ENCODE peak calls at places on chromosomes 13 and 19, in four cellular contexts. H is NCI-H187, T is T follicular helper cell, W is NCI-H2081 treated with DMSO at 0.1 percent for 48 hours. N is an unnamed sample.

GRCh38 chr13:81565849-81566248 is 1224.9 kb upstream of the SPRY2 start:
- DNase-seq in H (no peak), T (no peak), W (no peak), N (no peak)

GRCh38 chr19:42683917-42684513 is 56.3 kb downstream of the PSG3 start:
- DNase-seq in H (no peak), T (no peak), W (no peak), N (no peak)

GRCh38 chr19:3366761-3367571 is 583 bp downstream of the NFIC start:
- DNase-seq in H (no peak), T (no peak), W (no peak), N (no peak)

GRCh38 chr19:46717034-46717715 is at the start of gene PRKD2:
- DNase-seq in H (peak), T (peak), W (no peak), N (peak)

GRCh38 chr13:46648166-46648607 is 95.2 kb downstream of the LRCH1 start:
- DNase-seq in H (peak), T (no peak), W (no peak), N (no peak)

GRCh38 chr13:52652980-52653303 is 306 bp downstream of the SUGT1 start:
- DNase-seq in H (no peak), T (peak), W (no peak), N (no peak)

GRCh38 chr13:113995051-113995601 is 21.2 kb upstream of the C13orf46 start:
- DNase-seq in H (no peak), T (no peak), W (no peak), N (no peak)

GRCh38 chr19:30630289-30631034 is 258.3 kb downstream of the ZNF536 start:
- DNase-seq in H (no peak), T (no peak), W (no peak), N (no peak)

GRCh38 chr13:23851106-23851505 is 38.1 kb downstream of the MIPEP start:
- DNase-seq in H (no peak), T (no peak), W (no peak), N (no peak)

GRCh38 chr13:27148900-27149299 is 22.7 kb downstream of the USP12 start:
- DNase-seq in H (no peak), T (no peak), W (no peak), N (no peak)

GRCh38 chr19:18897108-18898029 is 1.4 kb upstream of the CERS1 start:
- DNase-seq in H (no peak), T (no peak), W (no peak), N (no peak)

GRCh38 chr13:41813426-41813825 is 147.5 kb downstream of the VWA8 start:
- DNase-seq in H (no peak), T (no peak), W (no peak), N (no peak)

GRCh38 chr13:113816925-113817859 is 46.7 kb downstream of the GAS6 start:
- DNase-seq in H (peak), T (peak), W (peak), N (peak)

GRCh38 chr13:113514844-113515243 is 24.3 kb upstream of the DCUN1D2 start:
- DNase-seq in H (no peak), T (no peak), W (no peak), N (no peak)

GRCh38 chr13:111225810-111226546 is 94.5 kb upstream of the TEX29 start:
- DNase-seq in H (no peak), T (no peak), W (no peak), N (no peak)

GRCh38 chr19:30344446-30345425 is 27.4 kb upstream of the ZNF536 start:
- DNase-seq in H (no peak), T (no peak), W (no peak), N (peak)

GRCh38 chr19:48556163-48556562 is 4.2 kb downstream of the SULT2B1 start:
- DNase-seq in H (no peak), T (no peak), W (no peak), N (no peak)

GRCh38 chr13:44063881-44064280 is 184.2 kb downstream of the LACC1 start:
- DNase-seq in H (no peak), T (no peak), W (no peak), N (no peak)

GRCh38 chr19:46859637-46860124 is 1.1 kb upstream of the ARHGAP35 start:
- DNase-seq in H (peak), T (no peak), W (no peak), N (no peak)

GRCh38 chr19:17206736-17207581 is 8.2 kb upstream of the USE1 start:
- DNase-seq in H (no peak), T (no peak), W (no peak), N (no peak)

GRCh38 chr13:27481766-27482165 is 31.4 kb upstream of the MTIF3 start:
- DNase-seq in H (no peak), T (peak), W (no peak), N (no peak)

GRCh38 chr13:31824705-31825512 is 85.6 kb downstream of the RXFP2 start:
- DNase-seq in H (no peak), T (no peak), W (no peak), N (no peak)

GRCh38 chr13:102854675-102855074 is 8.8 kb downstream of the ERCC5 start:
- DNase-seq in H (no peak), T (no peak), W (no peak), N (no peak)

GRCh38 chr13:51519839-51520238 is 64.4 kb upstream of the WDFY2 start:
- DNase-seq in H (no peak), T (no peak), W (no peak), N (no peak)

GRCh38 chr13:80157261-80157942 is 183.5 kb downstream of the SPRY2 start:
- DNase-seq in H (no peak), T (no peak), W (no peak), N (no peak)

GRCh38 chr19:44753932-44754742 is 5.6 kb downstream of the BCL3 start:
- DNase-seq in H (no peak), T (no peak), W (no peak), N (no peak)

GRCh38 chr19:20612711-20613316 is 47.2 kb upstream of the ZNF737 start:
- DNase-seq in H (no peak), T (no peak), W (no peak), N (no peak)

GRCh38 chr13:60851378-60851777 is 454.4 kb downstream of the TDRD3 start:
- DNase-seq in H (no peak), T (no peak), W (no peak), N (no peak)

GRCh38 chr19:42531313-42531712 is 3.0 kb upstream of the CEACAM1 start:
- DNase-seq in H (no peak), T (no peak), W (no peak), N (no peak)

GRCh38 chr19:13537454-13537853 is 31.2 kb upstream of the CACNA1A start:
- DNase-seq in H (no peak), T (no peak), W (peak), N (no peak)

GRCh38 chr19:17406039-17406886 is 833 bp upstream of the BST2 start:
- DNase-seq in H (no peak), T (no peak), W (no peak), N (no peak)

GRCh38 chr13:23868521-23868920 is 20.7 kb downstream of the MIPEP start:
- DNase-seq in H (no peak), T (no peak), W (no peak), N (no peak)

GRCh38 chr19:13861392-13861713 is 15.6 kb upstream of the NANOS3 start:
- DNase-seq in H (no peak), T (no peak), W (no peak), N (no peak)

GRCh38 chr19:42433503-42434260 is 6.5 kb upstream of the LIPE start:
- DNase-seq in H (peak), T (peak), W (no peak), N (peak)

GRCh38 chr13:50014404-50014803 is 840 bp upstream of the KCNRG start:
- DNase-seq in H (no peak), T (no peak), W (no peak), N (no peak)

GRCh38 chr19:16368385-16369305 is 44.0 kb downstream of the KLF2 start:
- DNase-seq in H (no peak), T (peak), W (no peak), N (no peak)

N was measured in nucleus accumbens.